ENCODE peak calls at places on chromosomes 7 and 10, in five cellular contexts. I is activated CD8-positive, alpha-beta memory T cell treated with anti-CD3 and anti-CD28 coated beads for 24 hours; V is Calu3; X is left cardiac atrium; H is H7. Q is an unnamed sample.
A peak's percentile ranks its signal among the peaks of the same experiment; 100 is the strongest.

GRCh38 chr7:25894002-25894901 is 257.7 kb upstream of the NFE2L3 start:
- DNase-seq in I (peak; percentile 60), V (peak; percentile 73), X (no peak), H (peak; percentile 47), Q (no peak)

GRCh38 chr10:102546606-102547310 is 43.0 kb downstream of the SUFU start:
- DNase-seq in I (no peak), V (no peak), X (no peak), H (no peak), Q (no peak)

GRCh38 chr10:93422121-93422520 is 60.0 kb downstream of the MYOF start:
- DNase-seq in I (no peak), V (no peak), X (no peak), H (no peak), Q (peak; percentile 17)

GRCh38 chr10:127196227-127196954 is at the start of gene INSYN2A:
- DNase-seq in I (no peak), V (peak; percentile 23), X (peak; percentile 45), H (peak; percentile 92), Q (peak; percentile 97)

GRCh38 chr10:110699859-110700468 is 55.8 kb downstream of the RBM20 start:
- DNase-seq in I (no peak), V (no peak), X (no peak), H (no peak), Q (no peak)

GRCh38 chr7:105210721-105211205 is 178.0 kb downstream of the SRPK2 start:
- DNase-seq in I (no peak), V (no peak), X (peak; percentile 66), H (no peak), Q (no peak)

GRCh38 chr7:29243777-29244655 is 49.4 kb downstream of the CHN2 start:
- DNase-seq in I (peak; percentile 75), V (peak; percentile 27), X (no peak), H (peak; percentile 65), Q (no peak)

GRCh38 chr7:47651355-47652317 is 69.7 kb upstream of the TNS3 start:
- DNase-seq in I (no peak), V (peak; percentile 30), X (no peak), H (no peak), Q (peak; percentile 92)

GRCh38 chr7:31986878-31987518 is 83.2 kb downstream of the PDE1C start:
- DNase-seq in I (no peak), V (no peak), X (no peak), H (no peak), Q (peak; percentile 65)

GRCh38 chr10:95208702-95209391 is 14.8 kb downstream of the ACSM6 start:
- DNase-seq in I (no peak), V (no peak), X (no peak), H (no peak), Q (no peak)

GRCh38 chr7:111089822-111090426 is 1.0 kb upstream of the LRRN3 start:
- DNase-seq in I (no peak), V (no peak), X (no peak), H (no peak), Q (peak; percentile 11)

GRCh38 chr10:61618388-61618961 is 44.3 kb upstream of the CABCOCO1 start:
- DNase-seq in I (no peak), V (no peak), X (no peak), H (no peak), Q (no peak)

GRCh38 chr10:80411267-80411668 is 2.9 kb downstream of the PRXL2A start:
- DNase-seq in I (no peak), V (peak; percentile 28), X (peak; percentile 44), H (no peak), Q (no peak)

GRCh38 chr7:158134824-158135223 is 452.8 kb downstream of the PTPRN2 start:
- DNase-seq in I (no peak), V (no peak), X (no peak), H (peak; percentile 22), Q (no peak)

GRCh38 chr7:94654764-94655561 is 970 bp downstream of the SGCE start:
- DNase-seq in I (no peak), V (peak; percentile 9), X (peak; percentile 23), H (no peak), Q (no peak)

GRCh38 chr7:14133752-14134151 is 144.3 kb upstream of the ETV1 start:
- DNase-seq in I (no peak), V (no peak), X (no peak), H (no peak), Q (no peak)

GRCh38 chr7:86904949-86905834 is 154.3 kb downstream of the ELAPOR2 start:
- DNase-seq in I (no peak), V (peak; percentile 37), X (no peak), H (peak; percentile 1), Q (no peak)

GRCh38 chr10:14562615-14563214 is 212.0 kb downstream of the FAM107B start:
- DNase-seq in I (no peak), V (no peak), X (no peak), H (no peak), Q (no peak)

GRCh38 chr7:34073676-34074075 is 168.3 kb downstream of the BMPER start:
- DNase-seq in I (no peak), V (no peak), X (peak; percentile 35), H (no peak), Q (no peak)

GRCh38 chr10:19920075-19920726 is 104.0 kb downstream of the PLXDC2 start:
- DNase-seq in I (no peak), V (no peak), X (no peak), H (no peak), Q (no peak)

GRCh38 chr7:12137283-12137682 is 73.8 kb upstream of the TMEM106B start:
- DNase-seq in I (no peak), V (no peak), X (no peak), H (no peak), Q (no peak)

GRCh38 chr10:74103560-74104248 is 46.9 kb downstream of the AP3M1 start:
- DNase-seq in I (no peak), V (peak; percentile 21), X (no peak), H (peak; percentile 58), Q (no peak)

GRCh38 chr10:123212640-123213039 is 58.4 kb downstream of the BUB3 start:
- DNase-seq in I (no peak), V (no peak), X (no peak), H (no peak), Q (no peak)

GRCh38 chr7:51141451-51141971 is 175.1 kb downstream of the COBL start:
- DNase-seq in I (peak; percentile 58), V (peak; percentile 56), X (no peak), H (peak; percentile 56), Q (peak; percentile 84)

GRCh38 chr7:108246227-108246837 is 116.2 kb upstream of the LAMB4 start:
- DNase-seq in I (no peak), V (peak; percentile 37), X (peak; percentile 31), H (no peak), Q (peak; percentile 73)

GRCh38 chr7:47453093-47454056 is 128.5 kb downstream of the TNS3 start:
- DNase-seq in I (no peak), V (no peak), X (peak; percentile 74), H (peak; percentile 63), Q (peak; percentile 97)

GRCh38 chr10:102243304-102243703 is 2.0 kb upstream of the PITX3 start:
- DNase-seq in I (no peak), V (no peak), X (no peak), H (no peak), Q (peak; percentile 81)

GRCh38 chr10:125333209-125333591 is 172.8 kb upstream of the CTBP2 start:
- DNase-seq in I (no peak), V (no peak), X (no peak), H (no peak), Q (no peak)

GRCh38 chr7:149821191-149822148 is 16.7 kb upstream of the ZNF862 start:
- DNase-seq in I (no peak), V (no peak), X (peak; percentile 7), H (peak; percentile 62), Q (peak; percentile 83)